ENCODE peak calls at places on chromosomes 16 and 17, in five cellular contexts. One of them, this sample, is unnamed.

GRCh38 chr17:40323731-40324650 is 15.0 kb downstream of the RARA start:
- DNase-seq in progenitor cell of endocrine pancreas: no peak
- DNase-seq in endothelial cell of umbilical vein: peak; percentile 79
- DNase-seq in uterus: peak; percentile 88
- DNase-seq in AG04450: no peak
- DNase-seq in this sample: no peak

GRCh38 chr16:54236761-54237160 is 49.8 kb downstream of the IRX3 start:
- DNase-seq in progenitor cell of endocrine pancreas: no peak
- DNase-seq in endothelial cell of umbilical vein: no peak
- DNase-seq in uterus: no peak
- DNase-seq in AG04450: no peak
- DNase-seq in this sample: no peak

GRCh38 chr16:55294947-55295346 is 29.1 kb upstream of the IRX6 start:
- DNase-seq in progenitor cell of endocrine pancreas: no peak
- DNase-seq in endothelial cell of umbilical vein: no peak
- DNase-seq in uterus: no peak
- DNase-seq in AG04450: no peak
- DNase-seq in this sample: no peak

GRCh38 chr16:19708498-19709205 is 9.4 kb downstream of the KNOP1 start:
- DNase-seq in progenitor cell of endocrine pancreas: no peak
- DNase-seq in endothelial cell of umbilical vein: no peak
- DNase-seq in uterus: no peak
- DNase-seq in AG04450: no peak
- DNase-seq in this sample: no peak

GRCh38 chr17:82970067-82970466 is 109.3 kb upstream of the METRNL start:
- DNase-seq in progenitor cell of endocrine pancreas: no peak
- DNase-seq in endothelial cell of umbilical vein: no peak
- DNase-seq in uterus: no peak
- DNase-seq in AG04450: no peak
- DNase-seq in this sample: no peak

GRCh38 chr16:35391328-35391727 is 1931.9 kb downstream of the TP53TG3F start:
- DNase-seq in progenitor cell of endocrine pancreas: no peak
- DNase-seq in endothelial cell of umbilical vein: peak; percentile 2
- DNase-seq in uterus: no peak
- DNase-seq in AG04450: no peak
- DNase-seq in this sample: no peak

GRCh38 chr17:362721-363120 is 10.1 kb upstream of the RPH3AL start:
- DNase-seq in progenitor cell of endocrine pancreas: no peak
- DNase-seq in endothelial cell of umbilical vein: no peak
- DNase-seq in uterus: no peak
- DNase-seq in AG04450: no peak
- DNase-seq in this sample: no peak

GRCh38 chr17:18944646-18945045 is 7.3 kb upstream of the SLC5A10 start:
- DNase-seq in progenitor cell of endocrine pancreas: no peak
- DNase-seq in endothelial cell of umbilical vein: no peak
- DNase-seq in uterus: no peak
- DNase-seq in AG04450: no peak
- DNase-seq in this sample: no peak

GRCh38 chr16:81693467-81694303 is 85.4 kb upstream of the PLCG2 start:
- DNase-seq in progenitor cell of endocrine pancreas: no peak
- DNase-seq in endothelial cell of umbilical vein: no peak
- DNase-seq in uterus: no peak
- DNase-seq in AG04450: no peak
- DNase-seq in this sample: no peak

GRCh38 chr16:78993342-78993741 is 607.2 kb downstream of the MAF start:
- DNase-seq in progenitor cell of endocrine pancreas: no peak
- DNase-seq in endothelial cell of umbilical vein: no peak
- DNase-seq in uterus: no peak
- DNase-seq in AG04450: no peak
- DNase-seq in this sample: no peak

GRCh38 chr17:48825446-48826381 is 5.1 kb upstream of the CALCOCO2 start:
- DNase-seq in progenitor cell of endocrine pancreas: no peak
- DNase-seq in endothelial cell of umbilical vein: no peak
- DNase-seq in uterus: no peak
- DNase-seq in AG04450: no peak
- DNase-seq in this sample: no peak

GRCh38 chr16:4345439-4346204 is 5.5 kb downstream of the PAM16 start:
- DNase-seq in progenitor cell of endocrine pancreas: no peak
- DNase-seq in endothelial cell of umbilical vein: no peak
- DNase-seq in uterus: no peak
- DNase-seq in AG04450: no peak
- DNase-seq in this sample: no peak

GRCh38 chr17:7246779-7247178 is 4.5 kb upstream of the GABARAP start:
- DNase-seq in progenitor cell of endocrine pancreas: no peak
- DNase-seq in endothelial cell of umbilical vein: no peak
- DNase-seq in uterus: no peak
- DNase-seq in AG04450: no peak
- DNase-seq in this sample: no peak

GRCh38 chr16:20741555-20742285 is at the start of gene THUMPD1:
- DNase-seq in progenitor cell of endocrine pancreas: peak; percentile 89
- DNase-seq in endothelial cell of umbilical vein: peak; percentile 95
- DNase-seq in uterus: peak; percentile 96
- DNase-seq in AG04450: peak; percentile 83
- DNase-seq in this sample: peak; percentile 98

GRCh38 chr17:48832491-48832890 is 1.7 kb downstream of the CALCOCO2 start:
- DNase-seq in progenitor cell of endocrine pancreas: no peak
- DNase-seq in endothelial cell of umbilical vein: no peak
- DNase-seq in uterus: no peak
- DNase-seq in AG04450: no peak
- DNase-seq in this sample: no peak

GRCh38 chr16:29760567-29761279 is 14.9 kb upstream of the C16orf54 start:
- DNase-seq in progenitor cell of endocrine pancreas: no peak
- DNase-seq in endothelial cell of umbilical vein: no peak
- DNase-seq in uterus: no peak
- DNase-seq in AG04450: no peak
- DNase-seq in this sample: no peak

GRCh38 chr17:75634754-75635609 is 1.7 kb downstream of the SMIM5 start:
- DNase-seq in progenitor cell of endocrine pancreas: no peak
- DNase-seq in endothelial cell of umbilical vein: no peak
- DNase-seq in uterus: no peak
- DNase-seq in AG04450: no peak
- DNase-seq in this sample: no peak

GRCh38 chr16:28067604-28068382 is 4.3 kb upstream of the GSG1L start:
- DNase-seq in progenitor cell of endocrine pancreas: no peak
- DNase-seq in endothelial cell of umbilical vein: no peak
- DNase-seq in uterus: no peak
- DNase-seq in AG04450: no peak
- DNase-seq in this sample: no peak

GRCh38 chr17:34090593-34090992 is 164.5 kb upstream of the CCL2 start:
- DNase-seq in progenitor cell of endocrine pancreas: no peak
- DNase-seq in endothelial cell of umbilical vein: no peak
- DNase-seq in uterus: no peak
- DNase-seq in AG04450: no peak
- DNase-seq in this sample: no peak

GRCh38 chr16:11315499-11315898 is 29.8 kb upstream of the RMI2 start:
- DNase-seq in progenitor cell of endocrine pancreas: no peak
- DNase-seq in endothelial cell of umbilical vein: no peak
- DNase-seq in uterus: no peak
- DNase-seq in AG04450: no peak
- DNase-seq in this sample: no peak

GRCh38 chr17:9768381-9768934 is 22.9 kb downstream of the DHRS7C start:
- DNase-seq in progenitor cell of endocrine pancreas: no peak
- DNase-seq in endothelial cell of umbilical vein: no peak
- DNase-seq in uterus: no peak
- DNase-seq in AG04450: no peak
- DNase-seq in this sample: peak; percentile 55

GRCh38 chr17:50270430-50271172 is 3.7 kb upstream of the TMEM92 start:
- DNase-seq in progenitor cell of endocrine pancreas: no peak
- DNase-seq in endothelial cell of umbilical vein: no peak
- DNase-seq in uterus: peak; percentile 75
- DNase-seq in AG04450: peak; percentile 63
- DNase-seq in this sample: peak; percentile 13

GRCh38 chr17:2058521-2059124 is 3.7 kb downstream of the HIC1 start:
- DNase-seq in progenitor cell of endocrine pancreas: no peak
- DNase-seq in endothelial cell of umbilical vein: no peak
- DNase-seq in uterus: peak; percentile 75
- DNase-seq in AG04450: no peak
- DNase-seq in this sample: peak; percentile 81

GRCh38 chr16:65201446-65202010 is 79.7 kb upstream of the CDH11 start:
- DNase-seq in progenitor cell of endocrine pancreas: no peak
- DNase-seq in endothelial cell of umbilical vein: no peak
- DNase-seq in uterus: no peak
- DNase-seq in AG04450: no peak
- DNase-seq in this sample: no peak

GRCh38 chr16:30066882-30067583 is 1.5 kb downstream of the ALDOA start:
- DNase-seq in progenitor cell of endocrine pancreas: no peak
- DNase-seq in endothelial cell of umbilical vein: no peak
- DNase-seq in uterus: no peak
- DNase-seq in AG04450: no peak
- DNase-seq in this sample: no peak

GRCh38 chr17:50696365-50696879 is 11.3 kb downstream of the ANKRD40 start:
- DNase-seq in progenitor cell of endocrine pancreas: no peak
- DNase-seq in endothelial cell of umbilical vein: no peak
- DNase-seq in uterus: no peak
- DNase-seq in AG04450: no peak
- DNase-seq in this sample: no peak

GRCh38 chr17:2911755-2912111 is 115.5 kb downstream of the RAP1GAP2 start:
- DNase-seq in progenitor cell of endocrine pancreas: no peak
- DNase-seq in endothelial cell of umbilical vein: no peak
- DNase-seq in uterus: no peak
- DNase-seq in AG04450: no peak
- DNase-seq in this sample: no peak

GRCh38 chr17:42337442-42337841 is 49.1 kb downstream of the STAT5A start:
- DNase-seq in progenitor cell of endocrine pancreas: no peak
- DNase-seq in endothelial cell of umbilical vein: no peak
- DNase-seq in uterus: no peak
- DNase-seq in AG04450: peak; percentile 58
- DNase-seq in this sample: peak; percentile 75

GRCh38 chr17:3536736-3537135 is 20.9 kb downstream of the TRPV3 start:
- DNase-seq in progenitor cell of endocrine pancreas: no peak
- DNase-seq in endothelial cell of umbilical vein: no peak
- DNase-seq in uterus: no peak
- DNase-seq in AG04450: no peak
- DNase-seq in this sample: no peak

GRCh38 chr17:30092886-30093285 is 23.7 kb upstream of the NSRP1 start:
- DNase-seq in progenitor cell of endocrine pancreas: no peak
- DNase-seq in endothelial cell of umbilical vein: no peak
- DNase-seq in uterus: no peak
- DNase-seq in AG04450: no peak
- DNase-seq in this sample: no peak

GRCh38 chr17:30091166-30091670 is 25.4 kb upstream of the NSRP1 start:
- DNase-seq in progenitor cell of endocrine pancreas: no peak
- DNase-seq in endothelial cell of umbilical vein: no peak
- DNase-seq in uterus: no peak
- DNase-seq in AG04450: no peak
- DNase-seq in this sample: no peak

GRCh38 chr17:30093463-30094147 is 23.0 kb upstream of the NSRP1 start:
- DNase-seq in progenitor cell of endocrine pancreas: peak; percentile 47
- DNase-seq in endothelial cell of umbilical vein: peak; percentile 72
- DNase-seq in uterus: no peak
- DNase-seq in AG04450: no peak
- DNase-seq in this sample: peak; percentile 72

GRCh38 chr17:30091771-30092170 is 24.8 kb upstream of the NSRP1 start:
- DNase-seq in progenitor cell of endocrine pancreas: no peak
- DNase-seq in endothelial cell of umbilical vein: peak; percentile 56
- DNase-seq in uterus: no peak
- DNase-seq in AG04450: no peak
- DNase-seq in this sample: no peak

GRCh38 chr17:30095507-30096244 is 20.9 kb upstream of the NSRP1 start:
- DNase-seq in progenitor cell of endocrine pancreas: no peak
- DNase-seq in endothelial cell of umbilical vein: peak; percentile 76
- DNase-seq in uterus: no peak
- DNase-seq in AG04450: peak; percentile 61
- DNase-seq in this sample: no peak
- TF ChIP-seq CTCF in progenitor cell of endocrine pancreas: peak; percentile 61
- TF ChIP-seq CTCF in endothelial cell of umbilical vein: peak; percentile 29
- TF ChIP-seq CTCF in uterus: peak; percentile 24
- TF ChIP-seq CTCF in AG04450: peak; percentile 76
- TF ChIP-seq CTCF in this sample: no peak

GRCh38 chr17:5522476-5522875 is 36.1 kb downstream of the MIS12 start:
- DNase-seq in progenitor cell of endocrine pancreas: no peak
- DNase-seq in endothelial cell of umbilical vein: no peak
- DNase-seq in uterus: no peak
- DNase-seq in AG04450: no peak
- DNase-seq in this sample: no peak
- TF ChIP-seq CTCF in progenitor cell of endocrine pancreas: no peak
- TF ChIP-seq CTCF in endothelial cell of umbilical vein: no peak
- TF ChIP-seq CTCF in uterus: no peak
- TF ChIP-seq CTCF in AG04450: no peak
- TF ChIP-seq CTCF in this sample: no peak

GRCh38 chr16:83955218-83956130 is 2.4 kb downstream of the OSGIN1 start:
- DNase-seq in progenitor cell of endocrine pancreas: no peak
- DNase-seq in endothelial cell of umbilical vein: peak; percentile 14
- DNase-seq in uterus: no peak
- DNase-seq in AG04450: no peak
- DNase-seq in this sample: no peak

GRCh38 chr16:83952940-83953795 is at the start of gene OSGIN1:
- DNase-seq in progenitor cell of endocrine pancreas: no peak
- DNase-seq in endothelial cell of umbilical vein: peak; percentile 90
- DNase-seq in uterus: peak; percentile 94
- DNase-seq in AG04450: peak; percentile 83
- DNase-seq in this sample: peak; percentile 91

GRCh38 chr16:83952587-83952939 is 477 bp upstream of the OSGIN1 start:
- DNase-seq in progenitor cell of endocrine pancreas: no peak
- DNase-seq in endothelial cell of umbilical vein: no peak
- DNase-seq in uterus: no peak
- DNase-seq in AG04450: no peak
- DNase-seq in this sample: no peak

GRCh38 chr16:83954577-83955016 is 1.6 kb downstream of the OSGIN1 start:
- DNase-seq in progenitor cell of endocrine pancreas: no peak
- DNase-seq in endothelial cell of umbilical vein: no peak
- DNase-seq in uterus: peak; percentile 38
- DNase-seq in AG04450: no peak
- DNase-seq in this sample: no peak

DNA sequence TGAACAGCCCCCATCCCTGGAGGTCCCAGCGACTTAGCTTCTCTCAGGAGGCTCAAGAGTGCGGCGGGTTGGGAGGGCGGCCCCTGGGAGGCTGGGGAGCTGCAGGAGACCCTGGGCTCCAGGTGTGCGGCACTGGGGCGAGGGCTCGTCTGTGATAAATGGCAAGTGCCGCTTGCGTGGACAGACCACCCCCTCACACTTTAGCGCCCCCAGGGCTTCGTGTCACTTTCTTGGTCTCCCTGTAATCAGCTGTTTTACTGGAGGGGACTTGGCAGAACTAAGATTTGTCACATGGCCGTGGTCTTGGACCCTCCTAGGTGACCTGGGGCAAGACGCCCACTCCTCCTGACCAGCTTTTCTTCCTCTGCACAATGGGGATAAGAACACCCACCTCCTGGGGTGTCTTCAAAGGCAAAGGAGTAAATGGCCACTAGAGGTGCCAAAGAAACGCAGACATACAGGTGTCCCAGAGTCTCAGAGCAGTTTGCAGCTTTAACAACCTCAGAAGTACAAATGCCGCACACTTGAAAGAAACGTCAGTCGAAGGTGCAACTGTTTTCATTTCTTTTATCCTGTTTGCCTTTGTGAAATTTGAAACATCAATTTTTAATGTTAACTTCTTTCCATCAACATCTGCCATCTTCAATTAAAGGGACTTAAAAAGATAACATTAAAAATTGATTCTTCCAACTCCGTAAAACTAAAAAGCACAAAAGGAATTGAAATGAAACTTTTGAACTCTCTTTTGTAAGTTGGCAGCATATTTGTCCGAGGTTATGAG is 946 bp downstream of the OSGIN1 start:
- DNase-seq in progenitor cell of endocrine pancreas: no peak
- DNase-seq in endothelial cell of umbilical vein: peak; percentile 46
- DNase-seq in uterus: no peak
- DNase-seq in AG04450: no peak
- DNase-seq in this sample: peak; percentile 77
- TF ChIP-seq CTCF in progenitor cell of endocrine pancreas: peak; percentile 55
- TF ChIP-seq CTCF in endothelial cell of umbilical vein: peak; percentile 49
- TF ChIP-seq CTCF in uterus: no peak
- TF ChIP-seq CTCF in AG04450: peak; percentile 66
- TF ChIP-seq CTCF in this sample: peak; percentile 44

GRCh38 chr17:13597723-13598347 is 3.9 kb downstream of the HS3ST3A1 start:
- DNase-seq in progenitor cell of endocrine pancreas: no peak
- DNase-seq in endothelial cell of umbilical vein: peak; percentile 27
- DNase-seq in uterus: no peak
- DNase-seq in AG04450: no peak
- DNase-seq in this sample: peak; percentile 44
- TF ChIP-seq CTCF in progenitor cell of endocrine pancreas: peak; percentile 70
- TF ChIP-seq CTCF in endothelial cell of umbilical vein: peak; percentile 21
- TF ChIP-seq CTCF in uterus: peak; percentile 41
- TF ChIP-seq CTCF in AG04450: peak; percentile 55
- TF ChIP-seq CTCF in this sample: peak; percentile 53